ENCODE peak calls at places on chromosomes 3 and 15, in six cellular contexts. N is neural crest cell, P is mucosa of descending colon, M is pancreas, O is osteocyte, E is psoas muscle. S is an unnamed sample.

GRCh38 chr3:40745381-40746106 is 220.8 kb downstream of the ZNF621 start:
- DNase-seq in N (no peak), P (no peak), M (no peak), O (no peak), E (no peak), S (no peak)

GRCh38 chr3:12451960-12452359 is 32.3 kb upstream of the TSEN2 start:
- DNase-seq in N (no peak), P (no peak), M (no peak), O (no peak), E (no peak), S (no peak)

GRCh38 chr15:66809664-66810063 is 107.6 kb downstream of the SMAD6 start:
- DNase-seq in N (no peak), P (no peak), M (no peak), O (no peak), E (no peak), S (no peak)

GRCh38 chr3:183455064-183455463 is 26.6 kb upstream of the MCF2L2 start:
- DNase-seq in N (no peak), P (no peak), M (no peak), O (no peak), E (no peak), S (no peak)

GRCh38 chr3:133440652-133441051 is 40.8 kb downstream of the BFSP2 start:
- DNase-seq in N (no peak), P (no peak), M (no peak), O (no peak), E (no peak), S (no peak)

GRCh38 chr3:108127301-108127988 is 36.6 kb upstream of the CD47 start:
- DNase-seq in N (no peak), P (no peak), M (no peak), O (no peak), E (no peak), S (no peak)

GRCh38 chr3:31219131-31219843 is 313.4 kb upstream of the STT3B start:
- DNase-seq in N (no peak), P (no peak), M (no peak), O (no peak), E (no peak), S (no peak)

GRCh38 chr3:74575857-74576256 is 38.6 kb downstream of the CNTN3 start:
- DNase-seq in N (no peak), P (no peak), M (no peak), O (no peak), E (no peak), S (no peak)

GRCh38 chr3:109553573-109554371 is 216.4 kb upstream of the DPPA4 start:
- DNase-seq in N (no peak), P (no peak), M (no peak), O (no peak), E (no peak), S (no peak)

GRCh38 chr3:173819368-173819767 is 421.8 kb downstream of the NLGN1 start:
- DNase-seq in N (no peak), P (no peak), M (no peak), O (no peak), E (no peak), S (no peak)

GRCh38 chr15:69066646-69066995 is 52.1 kb downstream of the NOX5 start:
- DNase-seq in N (no peak), P (no peak), M (no peak), O (no peak), E (no peak), S (no peak)

GRCh38 chr15:69065981-69066645 is 51.6 kb downstream of the NOX5 start:
- DNase-seq in N (no peak), P (no peak), M (no peak), O (no peak), E (no peak), S (no peak)

GRCh38 chr15:69061414-69061842 is 46.9 kb downstream of the NOX5 start:
- DNase-seq in N (no peak), P (no peak), M (no peak), O (no peak), E (no peak), S (no peak)

GRCh38 chr15:69067296-69067695 is 52.8 kb downstream of the NOX5 start:
- DNase-seq in N (no peak), P (no peak), M (no peak), O (no peak), E (no peak), S (no peak)

GRCh38 chr15:69064649-69065048 is 50.2 kb downstream of the NOX5 start:
- DNase-seq in N (no peak), P (no peak), M (no peak), O (no peak), E (no peak), S (no peak)
- TF ChIP-seq CTCF in N (no peak), P (no peak), M (no peak), O (no peak), E (no peak), S (no peak)

GRCh38 chr15:29566914-29567313 is 255.4 kb downstream of the TJP1 start:
- DNase-seq in N (no peak), P (no peak), M (no peak), O (no peak), E (no peak), S (no peak)

GRCh38 chr15:29567336-29567735 is 254.9 kb downstream of the TJP1 start:
- DNase-seq in N (no peak), P (no peak), M (no peak), O (no peak), E (no peak), S (no peak)

GRCh38 chr15:29569533-29570092 is 252.7 kb downstream of the TJP1 start:
- DNase-seq in N (peak), P (no peak), M (no peak), O (no peak), E (no peak), S (no peak)

GRCh38 chr15:29570121-29570930 is 251.9 kb downstream of the TJP1 start:
- DNase-seq in N (peak), P (no peak), M (peak), O (no peak), E (no peak), S (peak)

GRCh38 chr15:29568840-29569532 is 253.3 kb downstream of the TJP1 start:
- DNase-seq in N (no peak), P (peak), M (peak), O (no peak), E (no peak), S (no peak)
- TF ChIP-seq CTCF in N (peak), P (no peak), M (peak), O (peak), E (no peak), S (peak)

GRCh38 chr15:89864958-89865739 is 28.6 kb downstream of the AP3S2 start:
- DNase-seq in N (no peak), P (no peak), M (peak), O (no peak), E (no peak), S (no peak)

GRCh38 chr15:89860851-89861360 is 32.9 kb downstream of the AP3S2 start:
- DNase-seq in N (no peak), P (no peak), M (no peak), O (no peak), E (no peak), S (no peak)

GRCh38 chr15:89858661-89859458 is 34.9 kb downstream of the AP3S2 start:
- DNase-seq in N (no peak), P (no peak), M (peak), O (no peak), E (no peak), S (no peak)

GRCh38 chr15:89860446-89860845 is 33.3 kb downstream of the AP3S2 start:
- DNase-seq in N (no peak), P (no peak), M (no peak), O (no peak), E (no peak), S (no peak)

DNA sequence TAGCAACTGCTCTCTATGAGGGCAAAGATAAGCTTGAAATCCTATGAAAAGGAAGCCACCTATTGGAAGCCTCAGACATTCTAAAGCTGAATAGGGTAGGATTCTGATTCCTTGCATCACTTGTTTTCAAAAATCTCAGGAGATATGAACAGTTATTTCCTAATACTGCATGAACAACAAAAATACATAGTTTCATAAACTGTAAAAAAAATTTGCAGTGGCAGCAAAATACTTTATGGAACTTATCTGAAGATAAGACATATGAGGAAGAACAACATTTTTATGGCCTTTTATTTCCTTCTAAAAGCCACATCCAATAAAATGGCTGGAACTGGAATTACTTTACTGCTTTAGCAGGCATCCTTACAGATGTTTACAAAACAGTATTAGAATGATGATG is 29.9 kb downstream of the AP3S2 start:
- DNase-seq in N (no peak), P (no peak), M (no peak), O (no peak), E (no peak), S (no peak)
- TF ChIP-seq CTCF in N (no peak), P (no peak), M (no peak), O (no peak), E (no peak), S (no peak)

DNA sequence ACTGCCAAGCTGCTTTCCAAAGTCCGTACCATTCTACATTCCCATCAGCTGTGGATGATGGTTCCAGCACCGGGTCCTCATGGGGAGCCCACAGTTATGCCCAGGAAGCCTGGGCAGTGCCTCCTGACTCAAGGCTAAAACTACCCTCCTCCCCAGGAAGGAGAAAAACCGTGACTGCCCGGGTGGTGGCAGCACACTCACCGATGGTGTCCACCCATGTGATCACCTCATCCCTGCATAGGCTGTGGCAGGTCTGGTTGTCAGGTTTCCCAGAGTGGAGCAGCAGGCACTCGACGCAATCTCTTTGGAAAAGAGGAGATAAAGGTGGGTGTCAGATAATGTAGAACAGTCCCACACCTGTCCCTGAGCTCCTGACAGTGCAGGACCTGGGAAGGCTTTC is 38.6 kb downstream of the UMPS start:
- DNase-seq in N (no peak), P (no peak), M (no peak), O (no peak), E (peak), S (no peak)
- TF ChIP-seq CTCF in N (no peak), P (peak), M (no peak), O (peak), E (peak), S (no peak)

S was measured in kidney.